ENCODE peak calls at places on chromosomes 2 and 18, in seven cellular contexts. One of them, this sample, is unnamed.

GRCh38 chr2:22999951-23000350 is 385.0 kb upstream of the KLHL29 start:
- DNase-seq in tibial nerve: no peak
- DNase-seq in A549: no peak
- DNase-seq in uterus: no peak
- DNase-seq in astrocyte of the spinal cord: no peak
- DNase-seq in nephron progenitor cell: no peak
- DNase-seq in cardiac muscle cell: no peak
- DNase-seq in this sample: no peak

GRCh38 chr2:191907545-191907944 is 60.7 kb upstream of the CAVIN2 start:
- DNase-seq in A549: no peak
- DNase-seq in uterus: no peak
- DNase-seq in cardiac muscle cell: no peak
- DNase-seq in astrocyte of the spinal cord: no peak
- DNase-seq in nephron progenitor cell: no peak
- DNase-seq in tibial nerve: no peak
- DNase-seq in this sample: no peak

GRCh38 chr2:30185175-30185574 is 38.4 kb downstream of the YPEL5 start:
- DNase-seq in astrocyte of the spinal cord: no peak
- DNase-seq in cardiac muscle cell: peak
- DNase-seq in uterus: no peak
- DNase-seq in nephron progenitor cell: no peak
- DNase-seq in tibial nerve: no peak
- DNase-seq in A549: no peak
- DNase-seq in this sample: no peak

GRCh38 chr2:111698089-111698488 is 185.9 kb downstream of the ANAPC1 start:
- DNase-seq in tibial nerve: no peak
- DNase-seq in cardiac muscle cell: no peak
- DNase-seq in astrocyte of the spinal cord: no peak
- DNase-seq in uterus: no peak
- DNase-seq in A549: no peak
- DNase-seq in nephron progenitor cell: no peak
- DNase-seq in this sample: no peak

GRCh38 chr2:224287533-224287932 is 114.4 kb downstream of the FAM124B start:
- DNase-seq in nephron progenitor cell: no peak
- DNase-seq in cardiac muscle cell: no peak
- DNase-seq in A549: no peak
- DNase-seq in astrocyte of the spinal cord: no peak
- DNase-seq in tibial nerve: no peak
- DNase-seq in uterus: no peak
- DNase-seq in this sample: no peak

GRCh38 chr2:181682795-181683517 is 2.6 kb upstream of the NEUROD1 start:
- DNase-seq in astrocyte of the spinal cord: no peak
- DNase-seq in tibial nerve: no peak
- DNase-seq in uterus: no peak
- DNase-seq in cardiac muscle cell: no peak
- DNase-seq in nephron progenitor cell: peak
- DNase-seq in A549: no peak
- DNase-seq in this sample: no peak

GRCh38 chr2:105144128-105144940 is 97.2 kb upstream of the GPR45 start:
- DNase-seq in tibial nerve: no peak
- DNase-seq in A549: no peak
- DNase-seq in cardiac muscle cell: no peak
- DNase-seq in uterus: no peak
- DNase-seq in astrocyte of the spinal cord: no peak
- DNase-seq in nephron progenitor cell: no peak
- DNase-seq in this sample: no peak

GRCh38 chr2:112773510-112773909 is 9.1 kb upstream of the CKAP2L start:
- DNase-seq in uterus: no peak
- DNase-seq in nephron progenitor cell: no peak
- DNase-seq in tibial nerve: no peak
- DNase-seq in A549: no peak
- DNase-seq in astrocyte of the spinal cord: no peak
- DNase-seq in cardiac muscle cell: no peak
- DNase-seq in this sample: no peak

GRCh38 chr18:74981476-74981875 is 227.5 kb downstream of the PTGR3 start:
- DNase-seq in cardiac muscle cell: no peak
- DNase-seq in nephron progenitor cell: no peak
- DNase-seq in A549: no peak
- DNase-seq in astrocyte of the spinal cord: no peak
- DNase-seq in tibial nerve: no peak
- DNase-seq in uterus: no peak
- DNase-seq in this sample: no peak

GRCh38 chr2:211390506-211390905 is 834.1 kb downstream of the CPS1 start:
- DNase-seq in nephron progenitor cell: no peak
- DNase-seq in astrocyte of the spinal cord: no peak
- DNase-seq in A549: no peak
- DNase-seq in cardiac muscle cell: no peak
- DNase-seq in tibial nerve: no peak
- DNase-seq in uterus: no peak
- DNase-seq in this sample: no peak

GRCh38 chr2:60707750-60708371 is 48.2 kb upstream of the PAPOLG start:
- DNase-seq in astrocyte of the spinal cord: peak
- DNase-seq in A549: peak
- DNase-seq in cardiac muscle cell: peak
- DNase-seq in uterus: no peak
- DNase-seq in nephron progenitor cell: no peak
- DNase-seq in tibial nerve: no peak
- DNase-seq in this sample: no peak

GRCh38 chr2:195779491-195779890 is 122.5 kb downstream of the SLC39A10 start:
- DNase-seq in astrocyte of the spinal cord: no peak
- DNase-seq in uterus: no peak
- DNase-seq in A549: no peak
- DNase-seq in tibial nerve: no peak
- DNase-seq in cardiac muscle cell: peak
- DNase-seq in nephron progenitor cell: no peak
- DNase-seq in this sample: no peak

GRCh38 chr2:69564604-69565003 is 78.9 kb downstream of the AAK1 start:
- DNase-seq in astrocyte of the spinal cord: no peak
- DNase-seq in uterus: no peak
- DNase-seq in nephron progenitor cell: no peak
- DNase-seq in A549: no peak
- DNase-seq in tibial nerve: no peak
- DNase-seq in cardiac muscle cell: no peak
- DNase-seq in this sample: no peak

GRCh38 chr2:69563021-69563420 is 80.5 kb downstream of the AAK1 start:
- DNase-seq in uterus: no peak
- DNase-seq in tibial nerve: no peak
- DNase-seq in A549: no peak
- DNase-seq in cardiac muscle cell: no peak
- DNase-seq in astrocyte of the spinal cord: no peak
- DNase-seq in nephron progenitor cell: no peak
- DNase-seq in this sample: no peak

GRCh38 chr2:69567157-69567908 is 76.2 kb downstream of the AAK1 start:
- DNase-seq in uterus: no peak
- DNase-seq in tibial nerve: no peak
- DNase-seq in cardiac muscle cell: no peak
- DNase-seq in astrocyte of the spinal cord: peak
- DNase-seq in A549: peak
- DNase-seq in nephron progenitor cell: no peak
- DNase-seq in this sample: no peak

GRCh38 chr2:69566669-69567068 is 76.9 kb downstream of the AAK1 start:
- DNase-seq in tibial nerve: no peak
- DNase-seq in nephron progenitor cell: no peak
- DNase-seq in astrocyte of the spinal cord: no peak
- DNase-seq in uterus: no peak
- DNase-seq in A549: no peak
- DNase-seq in cardiac muscle cell: no peak
- DNase-seq in this sample: no peak

DNA sequence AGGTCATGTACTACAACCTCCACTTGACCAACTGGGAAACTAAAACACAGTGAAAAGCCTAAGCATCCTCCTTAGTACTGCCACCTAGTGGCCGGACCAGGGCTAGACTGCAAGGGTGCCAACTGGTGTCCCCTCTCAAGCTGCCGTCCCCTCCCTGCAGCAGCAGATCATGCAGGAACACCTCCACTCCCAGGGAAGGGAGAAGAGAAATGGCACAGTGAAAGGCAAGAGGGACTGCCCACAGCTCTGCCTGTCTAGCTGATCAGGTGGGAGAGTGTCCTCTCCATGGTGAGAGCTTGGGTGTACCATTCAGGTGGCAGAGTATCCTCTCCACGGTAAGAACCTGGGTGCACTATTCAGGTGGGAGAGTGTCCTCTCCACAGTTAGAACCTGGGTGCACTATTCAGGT is 78.1 kb downstream of the AAK1 start:
- DNase-seq in nephron progenitor cell: peak
- DNase-seq in astrocyte of the spinal cord: no peak
- DNase-seq in cardiac muscle cell: peak
- DNase-seq in A549: peak
- DNase-seq in uterus: peak
- DNase-seq in tibial nerve: peak
- DNase-seq in this sample: peak
- TF ChIP-seq CTCF in nephron progenitor cell: peak
- TF ChIP-seq CTCF in astrocyte of the spinal cord: peak
- TF ChIP-seq CTCF in cardiac muscle cell: peak
- TF ChIP-seq CTCF in A549: peak
- TF ChIP-seq CTCF in uterus: peak
- TF ChIP-seq CTCF in tibial nerve: peak
- TF ChIP-seq CTCF in this sample: no peak

GRCh38 chr18:58140366-58141325 is 96.6 kb downstream of the NEDD4L start:
- DNase-seq in astrocyte of the spinal cord: no peak
- DNase-seq in uterus: no peak
- DNase-seq in nephron progenitor cell: no peak
- DNase-seq in A549: no peak
- DNase-seq in cardiac muscle cell: no peak
- DNase-seq in tibial nerve: no peak
- DNase-seq in this sample: no peak
- TF ChIP-seq CTCF in astrocyte of the spinal cord: no peak
- TF ChIP-seq CTCF in uterus: no peak
- TF ChIP-seq CTCF in nephron progenitor cell: no peak
- TF ChIP-seq CTCF in A549: no peak
- TF ChIP-seq CTCF in cardiac muscle cell: no peak
- TF ChIP-seq CTCF in tibial nerve: no peak
- TF ChIP-seq CTCF in this sample: no peak

GRCh38 chr2:148258124-148258523 is 237.2 kb downstream of the MBD5 start:
- DNase-seq in nephron progenitor cell: no peak
- DNase-seq in tibial nerve: no peak
- DNase-seq in cardiac muscle cell: no peak
- DNase-seq in uterus: no peak
- DNase-seq in astrocyte of the spinal cord: no peak
- DNase-seq in A549: no peak
- DNase-seq in this sample: no peak
- TF ChIP-seq CTCF in nephron progenitor cell: no peak
- TF ChIP-seq CTCF in tibial nerve: no peak
- TF ChIP-seq CTCF in cardiac muscle cell: no peak
- TF ChIP-seq CTCF in uterus: no peak
- TF ChIP-seq CTCF in astrocyte of the spinal cord: no peak
- TF ChIP-seq CTCF in A549: no peak
- TF ChIP-seq CTCF in this sample: no peak

DNA sequence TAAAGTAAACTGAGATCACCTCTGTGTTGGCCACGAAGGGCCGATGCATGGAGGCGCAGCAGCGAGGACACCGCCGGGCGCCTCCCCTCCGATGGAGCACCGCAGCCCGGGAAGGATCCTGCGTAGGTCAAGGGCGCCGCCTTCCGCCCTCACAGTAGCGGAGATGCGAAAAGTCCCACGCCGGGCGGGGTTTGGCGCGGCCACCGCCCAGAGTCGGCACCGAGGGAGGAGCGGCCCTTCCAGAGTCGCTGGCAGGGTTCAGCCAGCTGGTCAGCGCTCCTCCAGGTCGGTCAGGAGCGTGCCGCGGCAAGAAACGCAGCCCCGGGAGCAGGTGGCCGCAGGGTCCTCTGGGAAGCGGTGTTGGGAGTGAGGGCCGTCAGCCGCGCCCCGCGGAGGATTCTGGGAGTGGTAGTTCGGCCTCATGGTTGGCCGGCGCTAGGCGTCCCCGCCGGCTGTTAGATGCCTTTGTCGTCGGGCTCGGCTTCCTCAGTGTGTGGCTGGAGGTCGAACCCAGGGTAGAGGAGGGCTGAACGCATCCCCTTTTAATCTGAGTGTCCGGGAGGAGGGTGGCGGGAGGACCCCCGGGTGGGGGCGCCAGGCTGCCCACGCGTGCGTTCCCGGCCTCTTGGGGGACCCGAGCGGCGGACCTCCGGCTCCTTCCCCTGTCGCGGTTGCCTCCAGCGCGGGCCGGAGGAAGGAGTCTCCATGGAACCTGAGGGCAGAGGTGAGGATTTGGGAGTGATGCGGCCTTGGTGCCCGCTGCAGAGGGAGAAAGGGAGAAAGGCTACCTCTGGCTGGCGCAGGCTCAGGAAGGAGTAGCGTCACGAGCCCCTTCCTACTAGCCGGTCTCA is at the start of gene ZNF892:
- DNase-seq in nephron progenitor cell: peak
- DNase-seq in cardiac muscle cell: peak
- DNase-seq in uterus: peak
- DNase-seq in tibial nerve: peak
- DNase-seq in astrocyte of the spinal cord: peak
- DNase-seq in A549: peak
- DNase-seq in this sample: peak
- TF ChIP-seq CTCF in nephron progenitor cell: peak
- TF ChIP-seq CTCF in cardiac muscle cell: peak
- TF ChIP-seq CTCF in uterus: peak
- TF ChIP-seq CTCF in tibial nerve: no peak
- TF ChIP-seq CTCF in astrocyte of the spinal cord: peak
- TF ChIP-seq CTCF in A549: peak
- TF ChIP-seq CTCF in this sample: no peak